ENCODE peak calls at places on chromosomes 3 and 15, in six cellular contexts. H, M, F, Z, P and N are unnamed samples.

GRCh38 chr3:98800401-98800800 is 37.3 kb downstream of the ST3GAL6 start:
- DNase-seq in H (no peak), M (no peak), F (no peak), Z (no peak), P (no peak), N (no peak)

GRCh38 chr3:135218304-135218703 is 423.2 kb downstream of the EPHB1 start:
- DNase-seq in H (no peak), M (no peak), F (no peak), Z (no peak), P (no peak), N (no peak)

GRCh38 chr3:133742351-133743091 is 3.7 kb upstream of the TF start:
- DNase-seq in H (peak; percentile 4), M (no peak), F (peak; percentile 18), Z (peak; percentile 70), P (no peak), N (no peak)

GRCh38 chr15:51281368-51281967 is 56.9 kb downstream of the CYP19A1 start:
- DNase-seq in H (no peak), M (no peak), F (peak; percentile 76), Z (no peak), P (peak; percentile 2), N (no peak)

GRCh38 chr3:99902091-99902490 is 84.4 kb downstream of the CMSS1 start:
- DNase-seq in H (no peak), M (no peak), F (no peak), Z (no peak), P (no peak), N (no peak)

GRCh38 chr15:42903388-42904324 is 16.9 kb downstream of the TTBK2 start:
- DNase-seq in H (no peak), M (no peak), F (no peak), Z (no peak), P (no peak), N (no peak)

GRCh38 chr3:120420855-120421570 is 29.8 kb downstream of the FSTL1 start:
- DNase-seq in H (no peak), M (no peak), F (no peak), Z (no peak), P (no peak), N (no peak)

GRCh38 chr15:31867536-31868442 is 162.5 kb upstream of the CHRNA7 start:
- DNase-seq in H (peak; percentile 66), M (peak; percentile 57), F (peak; percentile 68), Z (no peak), P (no peak), N (peak; percentile 45)

GRCh38 chr15:62896969-62897486 is 145.5 kb upstream of the TPM1 start:
- DNase-seq in H (no peak), M (no peak), F (peak; percentile 93), Z (no peak), P (no peak), N (no peak)

GRCh38 chr15:69679623-69680228 is 227.1 kb downstream of the RPLP1 start:
- DNase-seq in H (no peak), M (peak; percentile 18), F (no peak), Z (no peak), P (no peak), N (no peak)

GRCh38 chr15:98311566-98312188 is 336.7 kb upstream of the IGF1R start:
- DNase-seq in H (peak; percentile 66), M (peak; percentile 78), F (peak; percentile 88), Z (peak; percentile 32), P (peak; percentile 38), N (peak; percentile 43)

GRCh38 chr3:133915685-133916639 is 20.3 kb upstream of the RAB6B start:
- DNase-seq in H (no peak), M (no peak), F (no peak), Z (no peak), P (no peak), N (no peak)

GRCh38 chr3:63968612-63969350 is 54.5 kb downstream of the PSMD6 start:
- DNase-seq in H (no peak), M (no peak), F (no peak), Z (no peak), P (no peak), N (no peak)

GRCh38 chr15:58632789-58633188 is 116.7 kb downstream of the ADAM10 start:
- DNase-seq in H (no peak), M (no peak), F (no peak), Z (no peak), P (no peak), N (no peak)

GRCh38 chr3:108008931-108009635 is 81.7 kb downstream of the CD47 start:
- DNase-seq in H (no peak), M (no peak), F (no peak), Z (no peak), P (no peak), N (no peak)

GRCh38 chr3:127524300-127524896 is 66.1 kb downstream of the TPRA1 start:
- DNase-seq in H (peak; percentile 85), M (no peak), F (peak; percentile 62), Z (peak; percentile 9), P (peak; percentile 64), N (no peak)

GRCh38 chr15:72998681-72999466 is 53.4 kb upstream of the NEO1 start:
- DNase-seq in H (no peak), M (no peak), F (no peak), Z (no peak), P (no peak), N (no peak)

GRCh38 chr3:63864008-63864871 is 573 bp downstream of the ATXN7 start:
- DNase-seq in H (no peak), M (peak; percentile 42), F (peak; percentile 63), Z (no peak), P (no peak), N (no peak)

GRCh38 chr15:37774961-37775360 is 159.5 kb upstream of the TMCO5A start:
- DNase-seq in H (no peak), M (no peak), F (no peak), Z (no peak), P (no peak), N (no peak)

GRCh38 chr3:30664449-30664848 is 58.0 kb downstream of the TGFBR2 start:
- DNase-seq in H (no peak), M (no peak), F (no peak), Z (no peak), P (no peak), N (no peak)

GRCh38 chr15:51780636-51781035 is 29.2 kb downstream of the TMOD2 start:
- DNase-seq in H (no peak), M (no peak), F (no peak), Z (no peak), P (no peak), N (no peak)

GRCh38 chr15:72271895-72272212 is 500 bp downstream of the PARP6 start:
- DNase-seq in H (peak; percentile 4), M (no peak), F (no peak), Z (no peak), P (no peak), N (no peak)

GRCh38 chr3:32239638-32240550 is 1.4 kb downstream of the CMTM8 start:
- DNase-seq in H (peak; percentile 43), M (peak; percentile 58), F (peak; percentile 73), Z (peak; percentile 92), P (no peak), N (peak; percentile 39)

GRCh38 chr3:168782193-168782592 is 686.5 kb upstream of the GOLIM4 start:
- DNase-seq in H (no peak), M (no peak), F (no peak), Z (no peak), P (no peak), N (no peak)

GRCh38 chr15:57969355-57969754 is 96.2 kb downstream of the ALDH1A2 start:
- DNase-seq in H (peak; percentile 8), M (no peak), F (no peak), Z (no peak), P (no peak), N (no peak)

GRCh38 chr3:132735589-132735988 is 13.4 kb upstream of the NPHP3 start:
- DNase-seq in H (no peak), M (no peak), F (no peak), Z (no peak), P (no peak), N (no peak)

GRCh38 chr3:10992017-10992945 is at the start of gene SLC6A1:
- DNase-seq in H (peak; percentile 17), M (no peak), F (no peak), Z (no peak), P (no peak), N (no peak)

GRCh38 chr3:150022406-150023238 is 51.9 kb upstream of the PFN2 start:
- DNase-seq in H (peak; percentile 52), M (no peak), F (no peak), Z (no peak), P (peak; percentile 79), N (no peak)

GRCh38 chr3:157333551-157333991 is 103.1 kb upstream of the PTX3 start:
- DNase-seq in H (no peak), M (no peak), F (no peak), Z (no peak), P (no peak), N (no peak)

GRCh38 chr3:130901463-130902204 is 7.8 kb downstream of the ATP2C1 start:
- DNase-seq in H (no peak), M (no peak), F (no peak), Z (no peak), P (no peak), N (no peak)